ENCODE peak calls at places on chromosomes 5 and 9, in four cellular contexts. One of them, this sample, is unnamed.

GRCh38 chr9:81372628-81373191 is 316.6 kb downstream of the TLE1 start:
- DNase-seq in mucosa of descending colon: no peak
- DNase-seq in A172: no peak
- DNase-seq in activated T-cell treated with anti-CD3 and anti-CD28 coated beads for 24 hours: no peak
- DNase-seq in this sample: no peak

GRCh38 chr9:136806067-136806466 is 1.7 kb upstream of the RABL6 start:
- DNase-seq in mucosa of descending colon: no peak
- DNase-seq in A172: no peak
- DNase-seq in activated T-cell treated with anti-CD3 and anti-CD28 coated beads for 24 hours: no peak
- DNase-seq in this sample: peak; percentile 40

GRCh38 chr9:14347408-14348224 is 33.7 kb upstream of the NFIB start:
- DNase-seq in mucosa of descending colon: peak; percentile 57
- DNase-seq in A172: no peak
- DNase-seq in activated T-cell treated with anti-CD3 and anti-CD28 coated beads for 24 hours: no peak
- DNase-seq in this sample: no peak

GRCh38 chr9:5714501-5715401 is 85.8 kb downstream of the RIC1 start:
- DNase-seq in mucosa of descending colon: no peak
- DNase-seq in A172: peak; percentile 16
- DNase-seq in activated T-cell treated with anti-CD3 and anti-CD28 coated beads for 24 hours: no peak
- DNase-seq in this sample: no peak

GRCh38 chr9:63859475-63860215 is 1425.4 kb downstream of the FOXD4L5 start:
- DNase-seq in mucosa of descending colon: no peak
- DNase-seq in A172: peak; percentile 49
- DNase-seq in activated T-cell treated with anti-CD3 and anti-CD28 coated beads for 24 hours: no peak
- DNase-seq in this sample: no peak

GRCh38 chr5:149733129-149733900 is 3.2 kb downstream of the PPARGC1B start:
- DNase-seq in mucosa of descending colon: no peak
- DNase-seq in A172: no peak
- DNase-seq in activated T-cell treated with anti-CD3 and anti-CD28 coated beads for 24 hours: no peak
- DNase-seq in this sample: no peak

GRCh38 chr5:103271570-103272289 is 13.2 kb downstream of the MACIR start:
- DNase-seq in mucosa of descending colon: no peak
- DNase-seq in A172: no peak
- DNase-seq in activated T-cell treated with anti-CD3 and anti-CD28 coated beads for 24 hours: no peak
- DNase-seq in this sample: no peak

GRCh38 chr5:120465281-120465961 is 1.3 kb downstream of the PRR16 start:
- DNase-seq in mucosa of descending colon: peak; percentile 25
- DNase-seq in A172: no peak
- DNase-seq in activated T-cell treated with anti-CD3 and anti-CD28 coated beads for 24 hours: no peak
- DNase-seq in this sample: peak; percentile 49

GRCh38 chr9:128892223-128892892 is 10.4 kb downstream of the LRRC8A start:
- DNase-seq in mucosa of descending colon: peak; percentile 87
- DNase-seq in A172: peak; percentile 98
- DNase-seq in activated T-cell treated with anti-CD3 and anti-CD28 coated beads for 24 hours: no peak
- DNase-seq in this sample: peak; percentile 90

GRCh38 chr5:127754259-127754658 is 51.1 kb downstream of the CCDC192 start:
- DNase-seq in mucosa of descending colon: no peak
- DNase-seq in A172: no peak
- DNase-seq in activated T-cell treated with anti-CD3 and anti-CD28 coated beads for 24 hours: no peak
- DNase-seq in this sample: no peak

GRCh38 chr5:161034456-161034855 is 182.4 kb upstream of the ATP10B start:
- DNase-seq in mucosa of descending colon: no peak
- DNase-seq in A172: no peak
- DNase-seq in activated T-cell treated with anti-CD3 and anti-CD28 coated beads for 24 hours: no peak
- DNase-seq in this sample: no peak

GRCh38 chr5:72210913-72211670 is 103.8 kb downstream of the MAP1B start:
- DNase-seq in mucosa of descending colon: no peak
- DNase-seq in A172: peak; percentile 69
- DNase-seq in activated T-cell treated with anti-CD3 and anti-CD28 coated beads for 24 hours: no peak
- DNase-seq in this sample: no peak

GRCh38 chr9:95409650-95410426 is 92.3 kb upstream of the FANCC start:
- DNase-seq in mucosa of descending colon: no peak
- DNase-seq in A172: peak; percentile 36
- DNase-seq in activated T-cell treated with anti-CD3 and anti-CD28 coated beads for 24 hours: no peak
- DNase-seq in this sample: no peak

GRCh38 chr9:9563817-9564216 is 1049.0 kb downstream of the PTPRD start:
- DNase-seq in mucosa of descending colon: no peak
- DNase-seq in A172: no peak
- DNase-seq in activated T-cell treated with anti-CD3 and anti-CD28 coated beads for 24 hours: no peak
- DNase-seq in this sample: no peak